ENCODE peak calls at places on chromosomes 5 and 9, in nine cellular contexts. Z is naive thymus-derived CD8-positive, alpha-beta T cell; J is hypothalamus; K is activated T-cell treated with anti-CD3 and anti-CD28 coated beads, Interleukin-2, amount 50 U/mL, for 72 hours; N is AG08395; R is T-helper 17 cell; W is smooth muscle cell of the brain vasculature; U is CD4-positive, CD25-positive, alpha-beta regulatory T cell; O is left cardiac atrium. S is an unnamed sample.

GRCh38 chr9:120394058-120394669 is 185.8 kb downstream of the CDK5RAP2 start:
- DNase-seq in U (no peak), N (peak), K (peak), O (no peak), W (peak), Z (no peak), J (no peak), R (no peak), S (peak)

GRCh38 chr5:43769576-43770352 is 166.8 kb downstream of the NNT start:
- DNase-seq in Z (no peak), N (peak), O (peak), W (no peak), J (no peak), U (no peak), K (no peak), R (no peak), S (no peak)

GRCh38 chr9:92746567-92747458 is 17.8 kb downstream of the BICD2 start:
- DNase-seq in K (no peak), O (no peak), J (no peak), Z (no peak), W (peak), U (no peak), R (no peak), N (no peak), S (no peak)

GRCh38 chr5:3598236-3598635 is 2.6 kb downstream of the IRX1 start:
- DNase-seq in K (no peak), R (no peak), J (no peak), W (no peak), Z (no peak), N (no peak), O (no peak), U (no peak), S (no peak)

GRCh38 chr9:77177894-77178794 is 810 bp downstream of the VPS13A start:
- DNase-seq in O (peak), R (peak), J (peak), K (peak), N (peak), U (peak), Z (peak), W (no peak), S (peak)

GRCh38 chr5:133680830-133681555 is 68.7 kb upstream of the FSTL4 start:
- DNase-seq in Z (no peak), J (no peak), O (no peak), N (no peak), K (no peak), W (no peak), R (no peak), U (no peak), S (no peak)

GRCh38 chr9:102922526-102922925 is 72.6 kb upstream of the CYLC2 start:
- DNase-seq in K (no peak), Z (no peak), O (no peak), W (no peak), R (no peak), N (no peak), J (no peak), U (no peak), S (no peak)

GRCh38 chr5:65986050-65986451 is 59.7 kb downstream of the ERBIN start:
- DNase-seq in R (no peak), U (no peak), O (no peak), J (no peak), W (no peak), N (peak), K (no peak), Z (no peak), S (no peak)

GRCh38 chr9:136882109-136882946 is 4.0 kb upstream of the TRAF2 start:
- DNase-seq in J (no peak), O (peak), N (peak), R (peak), U (peak), W (no peak), Z (peak), K (peak), S (peak)

GRCh38 chr9:101485873-101486692 is 47.6 kb upstream of the RNF20 start:
- DNase-seq in N (peak), U (no peak), O (peak), R (no peak), J (peak), Z (no peak), K (no peak), W (no peak), S (no peak)

GRCh38 chr9:125878241-125878640 is 131.1 kb downstream of the PBX3 start:
- DNase-seq in W (no peak), O (no peak), J (no peak), U (no peak), R (no peak), Z (no peak), N (peak), K (no peak), S (no peak)

GRCh38 chr9:104977168-104977567 is 49.2 kb upstream of the ABCA1 start:
- DNase-seq in K (no peak), R (no peak), W (no peak), N (no peak), U (no peak), O (no peak), J (no peak), Z (no peak), S (no peak)

GRCh38 chr9:1042466-1042865 is 7.7 kb upstream of the DMRT2 start:
- DNase-seq in R (no peak), K (peak), W (no peak), N (no peak), O (no peak), Z (no peak), J (no peak), U (no peak), S (no peak)

GRCh38 chr5:171544913-171545550 is 125.6 kb downstream of the FGF18 start:
- DNase-seq in Z (no peak), N (no peak), W (no peak), R (no peak), U (no peak), K (no peak), J (no peak), O (no peak), S (no peak)

GRCh38 chr9:16954032-16954431 is 83.6 kb upstream of the BNC2 start:
- DNase-seq in J (no peak), O (no peak), Z (no peak), N (no peak), R (no peak), U (no peak), W (no peak), K (no peak), S (no peak)

GRCh38 chr5:10286552-10287227 is 21.0 kb downstream of the CMBL start:
- DNase-seq in J (no peak), O (no peak), U (no peak), W (no peak), N (peak), R (no peak), Z (no peak), K (no peak), S (no peak)

GRCh38 chr5:167985373-167985772 is 306.1 kb upstream of the WWC1 start:
- DNase-seq in N (no peak), W (no peak), J (no peak), Z (no peak), U (no peak), R (no peak), K (no peak), O (no peak), S (no peak)

GRCh38 chr9:114990901-114991300 is 60.5 kb upstream of the TNFSF8 start:
- DNase-seq in W (no peak), Z (no peak), O (no peak), U (no peak), K (no peak), N (no peak), J (no peak), R (no peak), S (no peak)

GRCh38 chr5:158180407-158180806 is 321.5 kb upstream of the CLINT1 start:
- DNase-seq in Z (no peak), U (no peak), O (no peak), W (no peak), R (no peak), K (no peak), N (no peak), J (no peak), S (no peak)

GRCh38 chr5:152094076-152094475 is 169.4 kb upstream of the GLRA1 start:
- DNase-seq in K (no peak), R (no peak), O (no peak), Z (no peak), J (no peak), U (no peak), N (no peak), W (no peak), S (no peak)

GRCh38 chr5:178418471-178419010 is 171.7 kb downstream of the COL23A1 start:
- DNase-seq in R (no peak), J (no peak), W (no peak), N (no peak), U (no peak), O (no peak), K (no peak), Z (no peak), S (no peak)

GRCh38 chr9:107283621-107284616 is 840 bp downstream of the RAD23B start:
- DNase-seq in O (peak), K (peak), R (peak), U (peak), J (peak), Z (peak), W (no peak), N (peak), S (peak)

GRCh38 chr9:111016046-111017026 is 21.9 kb downstream of the LPAR1 start:
- DNase-seq in Z (no peak), J (no peak), K (no peak), R (no peak), U (no peak), W (no peak), N (peak), O (no peak), S (no peak)

GRCh38 chr5:120567921-120568320 is 103.8 kb downstream of the PRR16 start:
- DNase-seq in J (no peak), K (no peak), W (no peak), U (no peak), O (no peak), R (no peak), N (no peak), Z (no peak), S (no peak)

GRCh38 chr5:42074353-42074752 is 149.3 kb downstream of the FBXO4 start:
- DNase-seq in O (no peak), R (no peak), J (no peak), N (no peak), Z (no peak), U (no peak), K (no peak), W (no peak), S (no peak)

S was measured in CD4-positive, alpha-beta T cell.